ENCODE peak calls at places on chromosomes 16 and 17, in six cellular contexts. L, Z, I, B, O and W are unnamed samples.

GRCh38 chr16:47037396-47037745 is 63.9 kb upstream of the DNAJA2 start:
- DNase-seq in I (no peak), B (no peak), O (no peak), L (no peak), Z (no peak), W (no peak)

GRCh38 chr17:19360772-19361171 is 1.8 kb downstream of the B9D1 start:
- DNase-seq in B (no peak), L (no peak), I (no peak), O (no peak), Z (no peak), W (no peak)

GRCh38 chr16:57628008-57628781 is at the start of gene ADGRG1:
- DNase-seq in Z (peak; percentile 22), L (no peak), O (peak; percentile 68), I (peak; percentile 44), B (peak; percentile 88), W (peak; percentile 95)

GRCh38 chr16:8892101-8892575 is 10.0 kb downstream of the LITAFD start:
- DNase-seq in L (no peak), B (no peak), O (no peak), I (no peak), Z (no peak), W (no peak)

GRCh38 chr16:29974291-29975133 is 844 bp downstream of the TAOK2 start:
- DNase-seq in I (peak; percentile 24), O (no peak), Z (no peak), B (no peak), L (peak; percentile 18), W (peak; percentile 82)

GRCh38 chr17:77323413-77324171 is 182.8 kb downstream of the SEC14L1 start:
- DNase-seq in B (no peak), L (no peak), I (no peak), Z (no peak), O (no peak), W (no peak)

GRCh38 chr17:62750502-62751349 is 57.4 kb downstream of the MARCHF10 start:
- DNase-seq in Z (no peak), I (no peak), O (no peak), L (no peak), B (no peak), W (no peak)

GRCh38 chr16:31064882-31065461 is 9.1 kb downstream of the ZNF668 start:
- DNase-seq in I (no peak), L (no peak), B (peak; percentile 94), O (peak; percentile 84), Z (no peak), W (peak; percentile 8)

GRCh38 chr16:662597-662996 is 5.3 kb upstream of the RHOT2 start:
- DNase-seq in O (no peak), B (no peak), I (no peak), Z (no peak), L (no peak), W (no peak)

GRCh38 chr16:12120331-12120981 is 143.9 kb downstream of the SNX29 start:
- DNase-seq in I (no peak), O (peak; percentile 29), L (no peak), Z (no peak), B (peak; percentile 78), W (no peak)

GRCh38 chr16:53744449-53744848 is 40.5 kb downstream of the FTO start:
- DNase-seq in I (no peak), O (no peak), L (no peak), B (no peak), Z (no peak), W (no peak)

GRCh38 chr16:888901-889570 is 81.7 kb downstream of the LMF1 start:
- DNase-seq in L (no peak), O (no peak), I (no peak), Z (no peak), B (no peak), W (no peak)

GRCh38 chr17:81044764-81045589 is 10.0 kb downstream of the BAIAP2 start:
- DNase-seq in O (no peak), Z (no peak), I (peak; percentile 34), B (no peak), L (no peak), W (peak; percentile 85)

GRCh38 chr17:80761421-80761871 is 216.8 kb downstream of the RPTOR start:
- DNase-seq in Z (no peak), I (no peak), B (peak; percentile 49), O (peak; percentile 79), L (peak; percentile 34), W (peak; percentile 87)

GRCh38 chr16:13453938-13454553 is 465.9 kb upstream of the ERCC4 start:
- DNase-seq in Z (no peak), B (no peak), O (peak; percentile 29), L (no peak), I (peak; percentile 3), W (no peak)

GRCh38 chr17:75589919-75590303 is 2.3 kb downstream of the MYO15B start:
- DNase-seq in Z (no peak), O (no peak), B (no peak), I (no peak), L (no peak), W (no peak)

GRCh38 chr16:8620535-8620934 is 963 bp upstream of the METTL22 start:
- DNase-seq in I (no peak), O (no peak), L (no peak), Z (no peak), B (no peak), W (no peak)

GRCh38 chr17:78338860-78339259 is 21.0 kb downstream of the SOCS3 start:
- DNase-seq in I (peak; percentile 94), Z (no peak), L (no peak), O (no peak), B (no peak), W (no peak)

GRCh38 chr17:43906951-43907424 is 348 bp downstream of the MPP2 start:
- DNase-seq in I (no peak), Z (no peak), B (no peak), O (no peak), L (peak; percentile 10), W (no peak)

GRCh38 chr16:1991135-1991551 is 1.4 kb downstream of the SYNGR3 start:
- DNase-seq in Z (no peak), I (peak; percentile 34), B (no peak), L (peak; percentile 57), O (no peak), W (no peak)

GRCh38 chr17:79163071-79163470 is 88.4 kb downstream of the ENGASE start:
- DNase-seq in L (no peak), I (no peak), B (no peak), Z (no peak), O (no peak), W (no peak)

GRCh38 chr16:31402687-31403086 is 9.6 kb downstream of the ITGAD start:
- DNase-seq in L (no peak), Z (no peak), I (no peak), B (no peak), O (no peak), W (no peak)

GRCh38 chr17:65220732-65221131 is 83.6 kb downstream of the RGS9 start:
- DNase-seq in B (no peak), I (no peak), O (no peak), Z (no peak), L (no peak), W (no peak)

GRCh38 chr17:39402279-39402889 is 958 bp upstream of the FBXL20 start:
- DNase-seq in L (peak; percentile 83), B (peak; percentile 79), I (peak; percentile 95), O (peak; percentile 86), Z (peak; percentile 33), W (peak; percentile 91)

GRCh38 chr16:24801761-24802302 is 43.9 kb upstream of the SLC5A11 start:
- DNase-seq in B (no peak), O (no peak), L (no peak), Z (no peak), I (no peak), W (no peak)

GRCh38 chr16:84600343-84601229 is 17.3 kb downstream of the COTL1 start:
- DNase-seq in B (no peak), Z (no peak), L (no peak), O (no peak), I (peak; percentile 41), W (peak; percentile 21)

GRCh38 chr17:7079581-7080444 is at the start of gene CLEC10A:
- DNase-seq in L (no peak), B (no peak), O (no peak), I (no peak), Z (no peak), W (no peak)

GRCh38 chr16:49663081-49664057 is 192.5 kb downstream of the ZNF423 start:
- DNase-seq in B (no peak), Z (no peak), O (peak; percentile 16), I (no peak), L (no peak), W (no peak)

GRCh38 chr17:61406871-61407210 is 7.2 kb downstream of the TBX2 start:
- DNase-seq in B (no peak), L (no peak), I (no peak), Z (no peak), O (no peak), W (no peak)
- H3K4me3 ChIP-seq in B (no peak overlapping the region), L (no peak overlapping the region), I (no peak overlapping the region), Z (no peak overlapping the region), O (no peak overlapping the region), W (no peak overlapping the region)

GRCh38 chr17:3556905-3557767 is 476 bp downstream of the TRPV3 start:
- DNase-seq in Z (no peak), L (no peak), B (no peak), I (peak; percentile 81), O (no peak), W (no peak)

GRCh38 chr17:3556239-3556904 is 1.2 kb downstream of the TRPV3 start:
- DNase-seq in L (no peak), B (no peak), O (no peak), I (no peak), Z (no peak), W (no peak)

GRCh38 chr17:3557768-3558583 is at the start of gene TRPV3:
- DNase-seq in O (no peak), B (no peak), I (peak; percentile 89), L (peak; percentile 11), Z (peak; percentile 45), W (no peak)

GRCh38 chr17:3558603-3559269 is 1.1 kb upstream of the TRPV3 start:
- DNase-seq in B (no peak), L (peak; percentile 32), Z (peak; percentile 34), O (no peak), I (peak; percentile 68), W (no peak)

GRCh38 chr17:3559270-3559645 is 1.6 kb upstream of the TRPV3 start:
- DNase-seq in O (no peak), L (no peak), B (no peak), Z (no peak), I (no peak), W (no peak)
- H3K4me3 ChIP-seq in O (no peak overlapping the region), L (no peak overlapping the region), B (no peak overlapping the region), Z (peak overlapping the region; percentile 36), I (no peak overlapping the region), W (no peak overlapping the region)

DNA sequence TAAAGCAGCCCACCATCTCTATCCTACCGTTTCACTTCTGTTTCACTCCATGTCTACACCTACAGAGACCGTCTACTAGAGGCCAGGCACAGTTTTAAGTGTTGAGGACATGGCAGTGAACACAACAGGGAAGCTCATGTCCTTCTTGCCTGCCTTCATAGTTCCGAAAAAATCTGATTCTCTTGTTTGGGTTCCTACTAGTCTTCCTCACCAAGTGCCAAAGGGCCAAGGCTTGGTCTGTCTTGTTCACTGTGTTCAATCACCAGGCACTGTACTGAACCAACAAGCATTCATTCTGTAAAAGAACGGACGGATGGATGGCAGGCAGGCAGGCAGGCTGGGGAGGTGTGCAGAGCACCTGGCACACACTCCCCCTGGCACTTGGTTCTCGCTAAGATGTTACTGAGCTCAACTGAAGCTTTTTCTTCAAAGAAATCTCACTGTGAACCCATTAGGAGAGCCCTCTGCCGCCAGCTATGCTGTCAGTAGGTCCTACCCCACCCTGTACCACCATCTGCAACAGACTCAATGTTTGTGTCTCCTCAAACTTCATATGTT is 2.5 kb downstream of the DEXI start:
- DNase-seq in O (no peak), Z (no peak), L (no peak), B (no peak), I (no peak), W (no peak)
- H3K4me3 ChIP-seq in O (peak overlapping the region; percentile 56), Z (peak overlapping the region; percentile 89), L (peak overlapping the region; percentile 59), B (peak overlapping the region; percentile 82), I (peak overlapping the region; percentile 72), W (no peak overlapping the region)

GRCh38 chr16:66923866-66924265 is 1.5 kb downstream of the RRAD start:
- DNase-seq in I (no peak), O (no peak), B (no peak), Z (no peak), L (no peak), W (no peak)
- H3K4me3 ChIP-seq in I (no peak overlapping the region), O (no peak overlapping the region), B (no peak overlapping the region), Z (peak overlapping the region; percentile 73), L (no peak overlapping the region), W (no peak overlapping the region)